ENCODE peak calls at places on chromosomes 3 and 15, in eight cellular contexts. One of them, this sample, is unnamed.

GRCh38 chr3:62329970-62330369 is 43.4 kb downstream of the FEZF2 start:
- DNase-seq in activated CD8-positive, alpha-beta memory T cell treated with anti-CD3 and anti-CD28 coated beads for 1 hour: no peak
- DNase-seq in H9: no peak
- DNase-seq in pulmonary artery endothelial cell: no peak
- DNase-seq in GM13976: no peak
- DNase-seq in AG09309: no peak
- DNase-seq in fibroblast of lung: no peak
- DNase-seq in ELR: no peak
- DNase-seq in this sample: no peak

GRCh38 chr3:52023101-52023770 is 27.5 kb upstream of the RPL29 start:
- DNase-seq in activated CD8-positive, alpha-beta memory T cell treated with anti-CD3 and anti-CD28 coated beads for 1 hour: no peak
- DNase-seq in H9: no peak
- DNase-seq in pulmonary artery endothelial cell: no peak
- DNase-seq in GM13976: no peak
- DNase-seq in AG09309: no peak
- DNase-seq in fibroblast of lung: no peak
- DNase-seq in ELR: no peak
- DNase-seq in this sample: no peak

GRCh38 chr15:67945951-67946700 is 106.3 kb upstream of the RNU6-1 start:
- DNase-seq in activated CD8-positive, alpha-beta memory T cell treated with anti-CD3 and anti-CD28 coated beads for 1 hour: no peak
- DNase-seq in H9: peak
- DNase-seq in pulmonary artery endothelial cell: no peak
- DNase-seq in GM13976: no peak
- DNase-seq in AG09309: no peak
- DNase-seq in fibroblast of lung: no peak
- DNase-seq in ELR: peak
- DNase-seq in this sample: no peak

GRCh38 chr15:85507114-85507513 is 126.7 kb downstream of the AKAP13 start:
- DNase-seq in activated CD8-positive, alpha-beta memory T cell treated with anti-CD3 and anti-CD28 coated beads for 1 hour: no peak
- DNase-seq in H9: no peak
- DNase-seq in pulmonary artery endothelial cell: no peak
- DNase-seq in GM13976: no peak
- DNase-seq in AG09309: no peak
- DNase-seq in fibroblast of lung: no peak
- DNase-seq in ELR: no peak
- DNase-seq in this sample: no peak

GRCh38 chr3:184767377-184767776 is 44.6 kb upstream of the VPS8 start:
- DNase-seq in activated CD8-positive, alpha-beta memory T cell treated with anti-CD3 and anti-CD28 coated beads for 1 hour: no peak
- DNase-seq in H9: no peak
- DNase-seq in pulmonary artery endothelial cell: no peak
- DNase-seq in GM13976: no peak
- DNase-seq in AG09309: no peak
- DNase-seq in fibroblast of lung: no peak
- DNase-seq in ELR: no peak
- DNase-seq in this sample: no peak

GRCh38 chr15:31483924-31484368 is 157.3 kb downstream of the KLF13 start:
- DNase-seq in activated CD8-positive, alpha-beta memory T cell treated with anti-CD3 and anti-CD28 coated beads for 1 hour: no peak
- DNase-seq in H9: peak
- DNase-seq in pulmonary artery endothelial cell: no peak
- DNase-seq in GM13976: no peak
- DNase-seq in AG09309: no peak
- DNase-seq in fibroblast of lung: no peak
- DNase-seq in ELR: no peak
- DNase-seq in this sample: no peak

GRCh38 chr3:23550402-23550801 is 255.4 kb upstream of the UBE2E1 start:
- DNase-seq in activated CD8-positive, alpha-beta memory T cell treated with anti-CD3 and anti-CD28 coated beads for 1 hour: no peak
- DNase-seq in H9: no peak
- DNase-seq in pulmonary artery endothelial cell: no peak
- DNase-seq in GM13976: peak
- DNase-seq in AG09309: no peak
- DNase-seq in fibroblast of lung: no peak
- DNase-seq in ELR: no peak
- DNase-seq in this sample: no peak

GRCh38 chr3:82163907-82164520 is 402.6 kb upstream of the GBE1 start:
- DNase-seq in activated CD8-positive, alpha-beta memory T cell treated with anti-CD3 and anti-CD28 coated beads for 1 hour: no peak
- DNase-seq in H9: no peak
- DNase-seq in pulmonary artery endothelial cell: no peak
- DNase-seq in GM13976: no peak
- DNase-seq in AG09309: no peak
- DNase-seq in fibroblast of lung: peak
- DNase-seq in ELR: peak
- DNase-seq in this sample: no peak

GRCh38 chr3:122857019-122857418 is 62.1 kb downstream of the SLC49A4 start:
- DNase-seq in activated CD8-positive, alpha-beta memory T cell treated with anti-CD3 and anti-CD28 coated beads for 1 hour: no peak
- DNase-seq in H9: no peak
- DNase-seq in pulmonary artery endothelial cell: no peak
- DNase-seq in GM13976: peak
- DNase-seq in AG09309: peak
- DNase-seq in fibroblast of lung: peak
- DNase-seq in ELR: peak
- DNase-seq in this sample: no peak

GRCh38 chr3:38238416-38239008 is 27.1 kb upstream of the SLC22A13 start:
- DNase-seq in activated CD8-positive, alpha-beta memory T cell treated with anti-CD3 and anti-CD28 coated beads for 1 hour: no peak
- DNase-seq in H9: no peak
- DNase-seq in pulmonary artery endothelial cell: no peak
- DNase-seq in GM13976: no peak
- DNase-seq in AG09309: no peak
- DNase-seq in fibroblast of lung: no peak
- DNase-seq in ELR: no peak
- DNase-seq in this sample: no peak

GRCh38 chr15:75455982-75456531 is 4.6 kb upstream of the SIN3A start:
- DNase-seq in activated CD8-positive, alpha-beta memory T cell treated with anti-CD3 and anti-CD28 coated beads for 1 hour: no peak
- DNase-seq in H9: peak
- DNase-seq in pulmonary artery endothelial cell: no peak
- DNase-seq in GM13976: peak
- DNase-seq in AG09309: no peak
- DNase-seq in fibroblast of lung: peak
- DNase-seq in ELR: peak
- DNase-seq in this sample: no peak

GRCh38 chr3:30035935-30036567 is 570.4 kb upstream of the TGFBR2 start:
- DNase-seq in activated CD8-positive, alpha-beta memory T cell treated with anti-CD3 and anti-CD28 coated beads for 1 hour: no peak
- DNase-seq in H9: no peak
- DNase-seq in pulmonary artery endothelial cell: no peak
- DNase-seq in GM13976: no peak
- DNase-seq in AG09309: no peak
- DNase-seq in fibroblast of lung: no peak
- DNase-seq in ELR: no peak
- DNase-seq in this sample: no peak

GRCh38 chr15:34436956-34437442 is 609 bp downstream of the GOLGA8A start:
- DNase-seq in activated CD8-positive, alpha-beta memory T cell treated with anti-CD3 and anti-CD28 coated beads for 1 hour: no peak
- DNase-seq in H9: peak
- DNase-seq in pulmonary artery endothelial cell: no peak
- DNase-seq in GM13976: peak
- DNase-seq in AG09309: no peak
- DNase-seq in fibroblast of lung: peak
- DNase-seq in ELR: peak
- DNase-seq in this sample: peak

GRCh38 chr15:52076889-52077781 is 35.4 kb downstream of the BCL2L10 start:
- DNase-seq in activated CD8-positive, alpha-beta memory T cell treated with anti-CD3 and anti-CD28 coated beads for 1 hour: no peak
- DNase-seq in H9: no peak
- DNase-seq in pulmonary artery endothelial cell: no peak
- DNase-seq in GM13976: peak
- DNase-seq in AG09309: no peak
- DNase-seq in fibroblast of lung: peak
- DNase-seq in ELR: peak
- DNase-seq in this sample: no peak

GRCh38 chr15:52118969-52119749 is 6.6 kb upstream of the BCL2L10 start:
- DNase-seq in activated CD8-positive, alpha-beta memory T cell treated with anti-CD3 and anti-CD28 coated beads for 1 hour: no peak
- DNase-seq in H9: no peak
- DNase-seq in pulmonary artery endothelial cell: no peak
- DNase-seq in GM13976: no peak
- DNase-seq in AG09309: no peak
- DNase-seq in fibroblast of lung: no peak
- DNase-seq in ELR: no peak
- DNase-seq in this sample: no peak

GRCh38 chr3:126208618-126209256 is 28.4 kb upstream of the ALDH1L1 start:
- DNase-seq in activated CD8-positive, alpha-beta memory T cell treated with anti-CD3 and anti-CD28 coated beads for 1 hour: no peak
- DNase-seq in H9: no peak
- DNase-seq in pulmonary artery endothelial cell: peak
- DNase-seq in GM13976: no peak
- DNase-seq in AG09309: peak
- DNase-seq in fibroblast of lung: peak
- DNase-seq in ELR: peak
- DNase-seq in this sample: peak

GRCh38 chr15:51223771-51224229 is 114.6 kb downstream of the CYP19A1 start:
- DNase-seq in activated CD8-positive, alpha-beta memory T cell treated with anti-CD3 and anti-CD28 coated beads for 1 hour: no peak
- DNase-seq in H9: no peak
- DNase-seq in pulmonary artery endothelial cell: no peak
- DNase-seq in GM13976: no peak
- DNase-seq in AG09309: peak
- DNase-seq in fibroblast of lung: peak
- DNase-seq in ELR: peak
- DNase-seq in this sample: no peak

GRCh38 chr3:107752202-107752990 is 229.6 kb downstream of the BBX start:
- DNase-seq in activated CD8-positive, alpha-beta memory T cell treated with anti-CD3 and anti-CD28 coated beads for 1 hour: no peak
- DNase-seq in H9: peak
- DNase-seq in pulmonary artery endothelial cell: peak
- DNase-seq in GM13976: no peak
- DNase-seq in AG09309: no peak
- DNase-seq in fibroblast of lung: peak
- DNase-seq in ELR: peak
- DNase-seq in this sample: no peak